ENCODE peak calls at places on chromosomes 13 and 19, in seven cellular contexts. One of them, this sample, is unnamed. For H3K9me3, the result is how much of the 10 kb centered on the place peaks cover.

GRCh38 chr13:34657716-34658115 is 284.4 kb upstream of the NBEA start:
- DNase-seq in PC-9: no peak
- DNase-seq in breast epithelium: no peak
- DNase-seq in hepatocyte: no peak
- DNase-seq in body of pancreas: no peak
- DNase-seq in adipocyte: no peak
- DNase-seq in heart right ventricle: no peak
- DNase-seq in this sample: no peak

GRCh38 chr13:33918199-33918932 is 100.4 kb downstream of the RFC3 start:
- DNase-seq in hepatocyte: no peak
- DNase-seq in breast epithelium: no peak
- DNase-seq in adipocyte: peak
- DNase-seq in PC-9: peak
- DNase-seq in heart right ventricle: no peak
- DNase-seq in body of pancreas: no peak
- DNase-seq in this sample: no peak

GRCh38 chr19:54541712-54542111 is 31.9 kb upstream of the LILRA2 start:
- DNase-seq in adipocyte: no peak
- DNase-seq in heart right ventricle: no peak
- DNase-seq in breast epithelium: no peak
- DNase-seq in hepatocyte: no peak
- DNase-seq in body of pancreas: no peak
- DNase-seq in PC-9: no peak
- DNase-seq in this sample: no peak

GRCh38 chr19:29696045-29696682 is 18.9 kb downstream of the C19orf12 start:
- DNase-seq in body of pancreas: no peak
- DNase-seq in hepatocyte: no peak
- DNase-seq in adipocyte: no peak
- DNase-seq in heart right ventricle: no peak
- DNase-seq in breast epithelium: no peak
- DNase-seq in PC-9: no peak
- DNase-seq in this sample: no peak

GRCh38 chr13:97276862-97277269 is 54.7 kb downstream of the MBNL2 start:
- DNase-seq in PC-9: no peak
- DNase-seq in body of pancreas: no peak
- DNase-seq in heart right ventricle: no peak
- DNase-seq in breast epithelium: no peak
- DNase-seq in adipocyte: peak
- DNase-seq in hepatocyte: no peak
- DNase-seq in this sample: no peak

GRCh38 chr13:106507560-106508274 is 27.7 kb downstream of the EFNB2 start:
- DNase-seq in PC-9: peak
- DNase-seq in adipocyte: peak
- DNase-seq in heart right ventricle: no peak
- DNase-seq in body of pancreas: no peak
- DNase-seq in breast epithelium: no peak
- DNase-seq in hepatocyte: peak
- DNase-seq in this sample: no peak

GRCh38 chr13:112105884-112106283 is 38.9 kb downstream of the SOX1 start:
- DNase-seq in adipocyte: no peak
- DNase-seq in body of pancreas: no peak
- DNase-seq in hepatocyte: no peak
- DNase-seq in breast epithelium: no peak
- DNase-seq in PC-9: no peak
- DNase-seq in heart right ventricle: no peak
- DNase-seq in this sample: no peak

GRCh38 chr13:41680900-41681299 is 223.6 kb downstream of the RGCC start:
- DNase-seq in body of pancreas: no peak
- DNase-seq in PC-9: no peak
- DNase-seq in breast epithelium: no peak
- DNase-seq in heart right ventricle: no peak
- DNase-seq in adipocyte: no peak
- DNase-seq in hepatocyte: no peak
- DNase-seq in this sample: no peak

GRCh38 chr13:110559429-110559943 is 2.0 kb downstream of the RAB20 start:
- DNase-seq in adipocyte: no peak
- DNase-seq in PC-9: peak
- DNase-seq in heart right ventricle: peak
- DNase-seq in hepatocyte: peak
- DNase-seq in body of pancreas: peak
- DNase-seq in breast epithelium: peak
- DNase-seq in this sample: no peak

GRCh38 chr19:9531933-9532332 is 6.5 kb downstream of the ZNF426 start:
- DNase-seq in hepatocyte: no peak
- DNase-seq in body of pancreas: no peak
- DNase-seq in PC-9: no peak
- DNase-seq in heart right ventricle: no peak
- DNase-seq in adipocyte: no peak
- DNase-seq in breast epithelium: no peak
- DNase-seq in this sample: no peak
- H3K9me3 ChIP-seq in hepatocyte: half or more
- H3K9me3 ChIP-seq in body of pancreas: under half
- H3K9me3 ChIP-seq in PC-9: half or more
- H3K9me3 ChIP-seq in heart right ventricle: under half
- H3K9me3 ChIP-seq in adipocyte: half or more
- H3K9me3 ChIP-seq in breast epithelium: half or more
- H3K9me3 ChIP-seq in this sample: half or more

DNA sequence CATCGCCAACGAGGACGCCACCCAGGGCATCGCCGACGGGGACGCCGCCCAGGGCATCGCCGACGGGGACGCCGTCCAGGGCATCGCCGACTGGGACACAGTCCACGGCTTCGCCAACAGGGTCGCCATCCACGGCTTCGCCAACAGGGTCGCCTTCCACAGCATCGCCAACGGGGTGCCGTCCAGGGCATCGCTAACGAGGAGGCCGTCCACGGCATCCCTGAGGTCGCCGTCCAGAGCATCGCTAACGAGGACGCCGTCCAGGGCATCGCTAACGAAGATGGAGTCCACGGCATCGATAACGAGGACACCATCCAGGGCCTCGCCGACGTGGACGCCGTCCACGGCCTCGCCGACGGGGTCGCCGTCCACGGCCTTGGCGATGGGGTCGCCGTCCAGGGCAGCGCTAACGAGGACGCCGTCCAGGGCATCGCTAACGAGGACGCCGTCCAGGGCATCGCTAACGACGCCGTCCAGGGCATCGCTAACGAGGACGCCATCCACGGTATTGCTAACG is 947.8 kb downstream of the TUBA3C start:
- DNase-seq in heart right ventricle: no peak
- DNase-seq in PC-9: no peak
- DNase-seq in adipocyte: no peak
- DNase-seq in breast epithelium: no peak
- DNase-seq in body of pancreas: no peak
- DNase-seq in hepatocyte: no peak
- DNase-seq in this sample: no peak
- H3K9me3 ChIP-seq in heart right ventricle: under half
- H3K9me3 ChIP-seq in PC-9: under half
- H3K9me3 ChIP-seq in adipocyte: under half
- H3K9me3 ChIP-seq in breast epithelium: under half
- H3K9me3 ChIP-seq in body of pancreas: under half
- H3K9me3 ChIP-seq in hepatocyte: under half
- H3K9me3 ChIP-seq in this sample: under half

GRCh38 chr19:19871932-19872331 is 6.2 kb downstream of the ZNF253 start:
- DNase-seq in breast epithelium: no peak
- DNase-seq in adipocyte: no peak
- DNase-seq in PC-9: no peak
- DNase-seq in hepatocyte: no peak
- DNase-seq in body of pancreas: no peak
- DNase-seq in heart right ventricle: no peak
- DNase-seq in this sample: no peak

GRCh38 chr19:19873381-19873780 is 7.7 kb downstream of the ZNF253 start:
- DNase-seq in PC-9: no peak
- DNase-seq in breast epithelium: no peak
- DNase-seq in heart right ventricle: no peak
- DNase-seq in adipocyte: no peak
- DNase-seq in hepatocyte: no peak
- DNase-seq in body of pancreas: no peak
- DNase-seq in this sample: no peak
- H3K9me3 ChIP-seq in PC-9: half or more
- H3K9me3 ChIP-seq in breast epithelium: under half
- H3K9me3 ChIP-seq in heart right ventricle: under half
- H3K9me3 ChIP-seq in adipocyte: half or more
- H3K9me3 ChIP-seq in hepatocyte: half or more
- H3K9me3 ChIP-seq in body of pancreas: under half
- H3K9me3 ChIP-seq in this sample: under half

DNA sequence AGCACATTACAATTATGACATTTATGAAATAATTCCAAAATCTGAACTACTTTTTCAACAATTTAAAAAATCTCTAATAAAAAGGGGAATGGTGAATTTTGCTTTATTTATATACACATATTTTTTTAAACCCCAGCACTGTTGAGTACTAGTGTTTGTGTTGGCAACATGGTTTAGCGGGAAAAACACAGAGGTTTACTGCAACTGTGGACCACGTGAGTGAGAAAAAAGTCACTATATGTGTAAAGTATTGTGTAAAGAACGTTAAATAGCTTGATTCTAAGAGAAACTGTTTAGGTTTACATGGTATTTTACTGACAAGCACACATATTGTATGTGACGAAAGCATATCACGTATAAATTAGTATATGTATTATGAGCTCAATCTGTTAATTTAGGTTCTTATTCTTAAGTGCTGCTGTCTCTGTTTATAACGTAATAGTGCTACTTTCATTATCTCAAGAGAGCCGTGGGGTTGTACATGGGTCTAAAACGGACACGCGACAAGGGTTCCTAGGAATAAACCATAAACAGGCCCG is 627 bp downstream of the SKA3 start:
- DNase-seq in breast epithelium: no peak
- DNase-seq in body of pancreas: no peak
- DNase-seq in PC-9: peak
- DNase-seq in hepatocyte: no peak
- DNase-seq in adipocyte: no peak
- DNase-seq in heart right ventricle: no peak
- DNase-seq in this sample: no peak
- H3K9me3 ChIP-seq in breast epithelium: under half
- H3K9me3 ChIP-seq in body of pancreas: under half
- H3K9me3 ChIP-seq in PC-9: under half
- H3K9me3 ChIP-seq in hepatocyte: under half
- H3K9me3 ChIP-seq in adipocyte: under half
- H3K9me3 ChIP-seq in heart right ventricle: under half
- H3K9me3 ChIP-seq in this sample: under half

GRCh38 chr19:44521370-44521769 is 8.1 kb downstream of the CEACAM20 start:
- DNase-seq in PC-9: no peak
- DNase-seq in body of pancreas: no peak
- DNase-seq in hepatocyte: no peak
- DNase-seq in heart right ventricle: no peak
- DNase-seq in breast epithelium: no peak
- DNase-seq in adipocyte: no peak
- DNase-seq in this sample: no peak
- H3K9me3 ChIP-seq in PC-9: under half
- H3K9me3 ChIP-seq in body of pancreas: under half
- H3K9me3 ChIP-seq in hepatocyte: under half
- H3K9me3 ChIP-seq in heart right ventricle: under half
- H3K9me3 ChIP-seq in breast epithelium: under half
- H3K9me3 ChIP-seq in adipocyte: under half
- H3K9me3 ChIP-seq in this sample: under half